ENCODE peak calls at places on chromosomes 6 and 20, in nine cellular contexts. E, W, C, R, B, T, U, Q and P are unnamed samples.

GRCh38 chr20:33664085-33664761 is 2.1 kb downstream of the C20orf144 start:
- DNase-seq in W (no peak), B (no peak), Q (no peak), E (no peak), C (no peak), R (peak; percentile 21), T (no peak), U (no peak), P (no peak)

GRCh38 chr6:129124334-129124733 is 241.4 kb downstream of the LAMA2 start:
- DNase-seq in U (no peak), C (no peak), R (no peak), E (no peak), T (no peak), B (no peak), Q (no peak), W (no peak), P (no peak)

GRCh38 chr6:17527076-17527475 is 73.0 kb upstream of the FAM8A1 start:
- DNase-seq in C (no peak), T (no peak), R (peak; percentile 5), E (no peak), U (no peak), B (no peak), Q (no peak), W (no peak), P (no peak)

GRCh38 chr6:140590641-140591040 is 1216.2 kb upstream of the CITED2 start:
- DNase-seq in E (no peak), R (peak; percentile 45), C (no peak), Q (no peak), T (no peak), W (no peak), U (no peak), B (peak; percentile 54), P (no peak)

GRCh38 chr6:139881728-139882211 is 507.3 kb upstream of the CITED2 start:
- DNase-seq in Q (peak; percentile 49), U (peak; percentile 47), T (no peak), C (peak; percentile 38), R (peak; percentile 39), B (peak; percentile 53), E (peak; percentile 41), W (peak; percentile 15), P (no peak)

GRCh38 chr6:18362058-18362561 is 25.0 kb upstream of the RNF144B start:
- DNase-seq in C (peak; percentile 98), U (no peak), R (peak; percentile 92), Q (no peak), B (peak; percentile 98), E (no peak), W (no peak), T (no peak), P (no peak)

GRCh38 chr20:61522498-61523090 is 270.5 kb downstream of the CDH4 start:
- DNase-seq in R (no peak), B (no peak), U (no peak), T (no peak), C (no peak), W (no peak), Q (no peak), E (no peak), P (no peak)

GRCh38 chr20:58065508-58066361 is 162.7 kb downstream of the ANKRD60 start:
- DNase-seq in Q (no peak), C (peak; percentile 81), R (peak; percentile 86), W (no peak), E (no peak), U (no peak), B (no peak), T (peak; percentile 21), P (no peak)

GRCh38 chr20:21099653-21100589 is 6.2 kb downstream of the LINC00237 start:
- DNase-seq in U (peak; percentile 53), R (no peak), Q (peak; percentile 56), T (no peak), C (no peak), B (peak; percentile 4), E (no peak), W (no peak), P (peak; percentile 55)

GRCh38 chr6:25083784-25084507 is 148.2 kb upstream of the RIPOR2 start:
- DNase-seq in B (no peak), Q (peak; percentile 49), C (no peak), W (no peak), R (no peak), E (no peak), U (no peak), T (no peak), P (no peak)

GRCh38 chr20:43949741-43950618 is 35.3 kb downstream of the TOX2 start:
- DNase-seq in E (no peak), R (no peak), B (no peak), T (no peak), W (no peak), U (no peak), Q (peak; percentile 42), C (peak; percentile 35), P (peak; percentile 56)

GRCh38 chr6:158033751-158034702 is 52.4 kb downstream of the SYNJ2 start:
- DNase-seq in U (no peak), C (peak; percentile 50), W (no peak), B (no peak), T (no peak), R (peak; percentile 49), Q (peak; percentile 95), E (no peak), P (no peak)

GRCh38 chr20:50843331-50844276 is 48.7 kb downstream of the BCAS4 start:
- DNase-seq in C (no peak), E (no peak), R (no peak), Q (no peak), U (no peak), W (no peak), T (peak; percentile 73), B (no peak), P (no peak)

GRCh38 chr20:50844430-50845100 is 49.7 kb downstream of the BCAS4 start:
- DNase-seq in E (no peak), B (peak; percentile 87), U (no peak), T (peak; percentile 82), W (no peak), Q (no peak), C (peak; percentile 97), R (peak; percentile 54), P (no peak)

GRCh38 chr20:50842821-50843220 is 48.0 kb downstream of the BCAS4 start:
- DNase-seq in E (no peak), T (no peak), B (no peak), R (no peak), Q (no peak), W (no peak), C (no peak), U (no peak), P (no peak)

GRCh38 chr20:50848341-50848808 is 53.5 kb downstream of the BCAS4 start:
- DNase-seq in T (peak; percentile 84), U (no peak), R (peak; percentile 39), C (no peak), W (no peak), Q (no peak), B (no peak), E (no peak), P (peak; percentile 38)

DNA sequence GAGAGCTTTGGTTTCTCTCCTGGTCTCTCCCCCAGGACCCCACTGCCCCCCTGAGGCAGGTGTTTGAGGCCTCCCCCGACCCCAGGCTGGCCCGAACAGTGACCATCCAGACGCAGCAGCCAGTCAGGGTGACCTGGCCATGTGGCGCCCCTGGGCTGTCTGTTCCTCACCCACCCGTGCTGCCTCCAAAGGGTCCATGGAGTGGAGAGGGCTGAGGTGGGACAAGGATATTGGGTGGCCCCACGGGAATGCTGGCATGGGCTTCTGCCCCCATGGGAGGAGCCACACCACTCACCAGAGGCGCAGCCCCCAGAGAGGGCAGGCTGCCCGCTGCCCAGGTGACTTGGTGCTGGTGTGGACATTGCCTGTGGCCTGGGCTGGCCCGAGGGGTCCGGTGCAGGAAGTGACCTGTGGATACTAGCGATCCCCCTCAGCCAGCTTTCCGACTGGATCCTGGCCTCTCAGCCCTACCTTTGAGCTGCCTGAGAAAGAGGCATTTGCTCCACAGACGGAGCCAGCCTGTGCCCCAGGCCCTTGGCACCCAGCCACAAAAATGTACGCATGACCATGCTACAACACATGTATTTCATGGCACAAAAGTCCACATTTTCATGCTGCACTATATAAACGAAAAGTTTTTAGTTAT is 50.8 kb downstream of the BCAS4 start:
- DNase-seq in Q (no peak), W (no peak), C (no peak), E (no peak), U (no peak), T (no peak), B (no peak), R (no peak), P (no peak)
- H3K27ac ChIP-seq in Q (no peak overlapping the region), W (no peak overlapping the region), C (no peak overlapping the region), E (no peak overlapping the region), U (no peak overlapping the region), T (peak overlapping the region; percentile 54), B (no peak overlapping the region), R (no peak overlapping the region), P (no peak overlapping the region)

GRCh38 chr6:4756247-4756646 is 20.0 kb upstream of the CDYL start:
- DNase-seq in U (no peak), Q (no peak), C (peak; percentile 39), B (peak; percentile 66), R (peak; percentile 36), E (no peak), W (no peak), T (no peak), P (no peak)

GRCh38 chr6:4752068-4752467 is 24.1 kb upstream of the CDYL start:
- DNase-seq in W (no peak), T (no peak), R (no peak), C (no peak), Q (no peak), U (no peak), E (no peak), B (no peak), P (no peak)
- H3K36me3 ChIP-seq in W (no peaks in the 10 kb centered on the region), T (no peaks in the 10 kb centered on the region), R (no peaks in the 10 kb centered on the region), C (no peaks in the 10 kb centered on the region), Q (no peaks in the 10 kb centered on the region), U (no peaks in the 10 kb centered on the region), E (no peaks in the 10 kb centered on the region), B (no peaks in the 10 kb centered on the region), P (no peaks in the 10 kb centered on the region)

GRCh38 chr6:47309326-47310130 is at the start of gene TNFRSF21:
- DNase-seq in R (peak; percentile 92), E (peak; percentile 87), U (peak; percentile 93), Q (peak; percentile 92), W (peak; percentile 92), B (peak; percentile 82), T (peak; percentile 91), C (peak; percentile 87), P (peak; percentile 92)
- H3K27ac ChIP-seq in R (no peak within 1 kb of the TSS), E (no peak within 1 kb of the TSS), U (no peak within 1 kb of the TSS), Q (peak within 1 kb of the TSS; percentile 74), W (peak within 1 kb of the TSS; percentile 75), B (peak within 1 kb of the TSS; percentile 34), T (peak within 1 kb of the TSS; percentile 79), C (no peak within 1 kb of the TSS), P (peak within 1 kb of the TSS; percentile 69)

GRCh38 chr6:87420360-87420759 is 12.6 kb downstream of the CFAP206 start:
- DNase-seq in T (no peak), U (no peak), C (no peak), W (no peak), Q (no peak), E (no peak), B (no peak), R (no peak), P (no peak)
- H3K36me3 ChIP-seq in T (no peaks in the 10 kb centered on the region), U (no peaks in the 10 kb centered on the region), C (no peaks in the 10 kb centered on the region), W (no peaks in the 10 kb centered on the region), Q (no peaks in the 10 kb centered on the region), E (no peaks in the 10 kb centered on the region), B (no peaks in the 10 kb centered on the region), R (no peaks in the 10 kb centered on the region), P (no peaks in the 10 kb centered on the region)

GRCh38 chr20:19491241-19491640 is 266.8 kb upstream of the RIN2 start:
- DNase-seq in W (no peak), E (no peak), R (no peak), T (no peak), B (no peak), Q (no peak), C (no peak), U (no peak), P (no peak)
- H3K27ac ChIP-seq in W (no peak overlapping the region), E (no peak overlapping the region), R (no peak overlapping the region), T (no peak overlapping the region), B (no peak overlapping the region), Q (no peak overlapping the region), C (no peak overlapping the region), U (no peak overlapping the region), P (no peak overlapping the region)

GRCh38 chr20:25424536-25424935 is 17.1 kb downstream of the GINS1 start:
- DNase-seq in Q (no peak), U (no peak), W (no peak), T (no peak), B (no peak), R (no peak), E (no peak), C (no peak), P (no peak)
- H3K36me3 ChIP-seq in Q (no peaks in the 10 kb centered on the region), U (no peaks in the 10 kb centered on the region), W (peaks cover 9% of the 10 kb centered on the region), T (no peaks in the 10 kb centered on the region), B (no peaks in the 10 kb centered on the region), R (peaks cover 6% of the 10 kb centered on the region), E (peaks cover 6% of the 10 kb centered on the region), C (no peaks in the 10 kb centered on the region), P (no peaks in the 10 kb centered on the region)